ENCODE peak calls at places on chromosomes 6 and 20, in four cellular contexts. O is trophoblast cell, T is amygdala, F is fibroblast of mammary gland. I is an unnamed sample.

GRCh38 chr6:21128601-21129000 is 464.9 kb upstream of the SOX4 start:
- DNase-seq in F (no peak), O (no peak), T (no peak), I (no peak)

GRCh38 chr6:98779618-98780017 is 54.8 kb upstream of the POU3F2 start:
- DNase-seq in O (no peak), T (no peak), F (no peak), I (no peak)

GRCh38 chr6:100105919-100106318 is 111.9 kb upstream of the MCHR2 start:
- DNase-seq in T (no peak), O (no peak), F (no peak), I (no peak)

GRCh38 chr6:30721198-30722024 is 1.3 kb downstream of the TUBB start:
- DNase-seq in F (peak), T (peak), O (peak), I (peak)

GRCh38 chr6:16057411-16057810 is 71.5 kb upstream of the MYLIP start:
- DNase-seq in T (no peak), O (no peak), F (no peak), I (no peak)

GRCh38 chr6:1099257-1099656 is 212.6 kb upstream of the FOXQ1 start:
- DNase-seq in F (no peak), O (no peak), T (no peak), I (no peak)

GRCh38 chr20:34952676-34953075 is 2.9 kb downstream of the GSS start:
- DNase-seq in T (no peak), O (no peak), F (no peak), I (no peak)

GRCh38 chr6:11298651-11299420 is 66.4 kb upstream of the NEDD9 start:
- DNase-seq in F (no peak), O (no peak), T (no peak), I (no peak)

GRCh38 chr6:88538130-88538706 is 372.1 kb upstream of the CNR1 start:
- DNase-seq in T (no peak), O (no peak), F (no peak), I (no peak)

GRCh38 chr20:7741866-7742265 is 198.4 kb downstream of the HAO1 start:
- DNase-seq in O (no peak), T (no peak), F (peak), I (no peak)

GRCh38 chr6:40583694-40584093 is 3.5 kb downstream of the LRFN2 start:
- DNase-seq in F (no peak), T (no peak), O (no peak), I (no peak)